ENCODE peak calls at places on chromosomes 2 and 18, in ten cellular contexts. N, R, H, X, O, Q, U, C, S and A are unnamed samples.
A peak's percentile ranks its signal among the peaks of the same experiment; 100 is the strongest.

GRCh38 chr2:165898381-165898780 is 55.2 kb downstream of the TTC21B start:
- DNase-seq in N (no peak), R (no peak), H (no peak), X (no peak), O (no peak), Q (no peak), U (no peak), C (no peak), S (peak; percentile 27), A (no peak)

GRCh38 chr2:152047826-152048476 is 50.9 kb downstream of the CACNB4 start:
- DNase-seq in N (no peak), R (no peak), H (no peak), X (no peak), O (no peak), Q (no peak), U (no peak), C (no peak), S (no peak), A (no peak)

GRCh38 chr2:38215511-38215910 is 139.6 kb upstream of the CYP1B1 start:
- DNase-seq in N (no peak), R (no peak), H (no peak), X (no peak), O (no peak), Q (no peak), U (no peak), C (no peak), S (no peak), A (no peak)

GRCh38 chr18:3217930-3218647 is 1.7 kb downstream of the MYOM1 start:
- DNase-seq in N (peak; percentile 80), R (no peak), H (no peak), X (no peak), O (no peak), Q (no peak), U (no peak), C (no peak), S (no peak), A (no peak)

GRCh38 chr2:234377761-234378341 is 119.0 kb downstream of the ARL4C start:
- DNase-seq in N (no peak), R (no peak), H (no peak), X (no peak), O (no peak), Q (no peak), U (no peak), C (peak; percentile 94), S (no peak), A (no peak)

GRCh38 chr2:130756041-130756720 is 841 bp downstream of the AMER3 start:
- DNase-seq in N (peak; percentile 86), R (no peak), H (no peak), X (no peak), O (peak; percentile 69), Q (no peak), U (no peak), C (no peak), S (no peak), A (no peak)

GRCh38 chr2:200615247-200615646 is 29.4 kb downstream of the AOX1 start:
- DNase-seq in N (no peak), R (no peak), H (no peak), X (no peak), O (no peak), Q (no peak), U (no peak), C (peak; percentile 71), S (no peak), A (no peak)

GRCh38 chr18:79515331-79515730 is 119.6 kb downstream of the NFATC1 start:
- DNase-seq in N (no peak), R (no peak), H (no peak), X (no peak), O (peak; percentile 13), Q (peak; percentile 61), U (peak; percentile 29), C (no peak), S (peak; percentile 15), A (no peak)

GRCh38 chr18:73121207-73121606 is 253.4 kb upstream of the NETO1 start:
- DNase-seq in N (no peak), R (no peak), H (no peak), X (no peak), O (no peak), Q (no peak), U (no peak), C (no peak), S (no peak), A (no peak)

GRCh38 chr2:100941646-100942240 is 60.3 kb upstream of the RPL31 start:
- DNase-seq in N (no peak), R (no peak), H (no peak), X (no peak), O (no peak), Q (no peak), U (no peak), C (peak; percentile 25), S (no peak), A (no peak)

GRCh38 chr18:28637897-28638296 is 461.0 kb upstream of the CDH2 start:
- DNase-seq in N (no peak), R (no peak), H (no peak), X (no peak), O (no peak), Q (no peak), U (no peak), C (no peak), S (no peak), A (no peak)

GRCh38 chr2:58194451-58194850 is 46.7 kb downstream of the FANCL start:
- DNase-seq in N (peak; percentile 31), R (no peak), H (no peak), X (no peak), O (no peak), Q (no peak), U (no peak), C (no peak), S (no peak), A (no peak)

GRCh38 chr2:239464166-239465016 is 63.6 kb upstream of the HDAC4 start:
- DNase-seq in N (no peak), R (no peak), H (no peak), X (no peak), O (peak; percentile 19), Q (peak; percentile 64), U (no peak), C (no peak), S (no peak), A (no peak)

GRCh38 chr18:415627-416612 is 84.6 kb downstream of the COLEC12 start:
- DNase-seq in N (no peak), R (no peak), H (no peak), X (no peak), O (no peak), Q (no peak), U (no peak), C (peak; percentile 89), S (no peak), A (no peak)

GRCh38 chr2:121790276-121790956 is 35.0 kb downstream of the TSN start:
- DNase-seq in N (no peak), R (no peak), H (no peak), X (no peak), O (no peak), Q (no peak), U (no peak), C (peak; percentile 93), S (no peak), A (no peak)

GRCh38 chr2:108594132-108594981 is 60.1 kb downstream of the LIMS1 start:
- DNase-seq in N (no peak), R (no peak), H (no peak), X (no peak), O (no peak), Q (no peak), U (no peak), C (peak; percentile 98), S (no peak), A (no peak)

GRCh38 chr2:204026294-204026693 is 89.7 kb downstream of the ICOS start:
- DNase-seq in N (no peak), R (no peak), H (no peak), X (no peak), O (peak; percentile 29), Q (no peak), U (no peak), C (no peak), S (no peak), A (no peak)

GRCh38 chr2:119849838-119850565 is 90.3 kb downstream of the PTPN4 start:
- DNase-seq in N (no peak), R (no peak), H (no peak), X (no peak), O (no peak), Q (no peak), U (no peak), C (no peak), S (no peak), A (no peak)

GRCh38 chr2:105796131-105796638 is 51.5 kb downstream of the NCK2 start:
- DNase-seq in N (no peak), R (no peak), H (no peak), X (no peak), O (no peak), Q (no peak), U (no peak), C (no peak), S (no peak), A (no peak)

GRCh38 chr2:97953867-97954266 is 41.9 kb downstream of the TMEM131 start:
- DNase-seq in N (no peak), R (no peak), H (no peak), X (no peak), O (no peak), Q (no peak), U (no peak), C (no peak), S (no peak), A (no peak)
- H3K4me1 ChIP-seq in N (peaks cover 11% of the 10 kb centered on the region), R (peaks cover 43% of the 10 kb centered on the region), H (peaks cover 75% of the 10 kb centered on the region), X (no peaks in the 10 kb centered on the region), O (no peaks in the 10 kb centered on the region), Q (no peaks in the 10 kb centered on the region), U (no peaks in the 10 kb centered on the region), C (peaks cover 19% of the 10 kb centered on the region), S (no peaks in the 10 kb centered on the region), A (peaks cover 7% of the 10 kb centered on the region)

GRCh38 chr2:137508739-137509384 is 455.4 kb upstream of the HNMT start:
- DNase-seq in N (no peak), R (no peak), H (no peak), X (no peak), O (peak; percentile 42), Q (no peak), U (no peak), C (no peak), S (no peak), A (no peak)
- TF ChIP-seq CTCF in N (no peak), R (no peak), H (no peak), X (no peak), O (peak; percentile 15), Q (no peak), U (no peak), C (no peak), S (no peak), A (no peak)

GRCh38 chr2:86441392-86441788 is 219 bp downstream of the KDM3A start:
- DNase-seq in N (no peak), R (no peak), H (no peak), X (no peak), O (no peak), Q (no peak), U (no peak), C (no peak), S (no peak), A (no peak)
- H3K4me1 ChIP-seq in N (peaks cover 26% of the 10 kb centered on the region), R (peaks cover 39% of the 10 kb centered on the region), H (peaks cover 46% of the 10 kb centered on the region), X (peaks cover 27% of the 10 kb centered on the region), O (no peaks in the 10 kb centered on the region), Q (peaks cover 2% of the 10 kb centered on the region), U (no peaks in the 10 kb centered on the region), C (peaks cover 10% of the 10 kb centered on the region), S (peaks cover 7% of the 10 kb centered on the region), A (peaks cover 12% of the 10 kb centered on the region)

DNA sequence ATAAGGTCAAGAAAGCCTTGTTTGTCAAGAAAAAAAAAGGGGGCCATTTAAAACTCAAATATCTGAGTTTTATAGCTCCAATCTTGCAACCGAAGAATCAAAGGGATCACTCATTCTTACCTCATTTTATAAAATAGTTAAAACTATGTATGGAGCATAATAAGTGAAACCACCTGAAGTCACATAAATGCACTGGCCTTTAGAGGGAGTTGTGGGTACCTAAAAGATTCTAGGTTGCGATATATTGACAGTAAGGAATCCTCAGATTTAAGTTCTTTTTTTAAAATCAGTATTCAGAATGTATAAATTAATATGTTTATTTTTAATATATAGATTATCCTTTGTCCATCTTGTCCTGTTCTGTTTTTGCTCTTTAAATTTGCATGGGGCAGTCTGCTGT is 3.4 kb downstream of the ARHGAP28 start:
- DNase-seq in N (no peak), R (no peak), H (no peak), X (no peak), O (no peak), Q (no peak), U (no peak), C (no peak), S (no peak), A (no peak)
- TF ChIP-seq CTCF in N (peak; percentile 17), R (no peak), H (no peak), X (no peak), O (peak; percentile 48), Q (no peak), U (no peak), C (no peak), S (no peak), A (no peak)